ENCODE peak calls at places on chromosomes 5 and 9, in seven cellular contexts. A is uterus, X is astrocyte of the spinal cord, F is breast epithelium, N is neural crest cell, W is WTC11, V is A549. D is an unnamed sample.

GRCh38 chr9:21817176-21817575 is 14.7 kb downstream of the MTAP start:
- DNase-seq in A (no peak), X (no peak), F (no peak), N (no peak), W (no peak), V (no peak), D (no peak)

GRCh38 chr5:143133721-143134120 is 269.8 kb downstream of the NR3C1 start:
- DNase-seq in A (no peak), X (no peak), F (no peak), N (no peak), W (no peak), V (no peak), D (no peak)

GRCh38 chr9:35698231-35698630 is 8.5 kb upstream of the TPM2 start:
- DNase-seq in A (no peak), X (no peak), F (no peak), N (no peak), W (no peak), V (no peak), D (no peak)

GRCh38 chr5:113081881-113082546 is 105.4 kb downstream of the DCP2 start:
- DNase-seq in A (no peak), X (peak), F (no peak), N (no peak), W (no peak), V (no peak), D (no peak)

GRCh38 chr5:124867064-124867707 is 120.7 kb upstream of the ZNF608 start:
- DNase-seq in A (no peak), X (peak), F (no peak), N (peak), W (no peak), V (no peak), D (no peak)

GRCh38 chr9:129834489-129835127 is 467 bp downstream of the C9orf78 start:
- DNase-seq in A (no peak), X (peak), F (no peak), N (no peak), W (no peak), V (peak), D (peak)

GRCh38 chr5:38426493-38426892 is 130.0 kb downstream of the LIFR start:
- DNase-seq in A (no peak), X (no peak), F (no peak), N (no peak), W (no peak), V (no peak), D (no peak)

GRCh38 chr5:133811168-133811567 is 157.3 kb downstream of the C5orf15 start:
- DNase-seq in A (no peak), X (no peak), F (no peak), N (no peak), W (no peak), V (no peak), D (no peak)

DNA sequence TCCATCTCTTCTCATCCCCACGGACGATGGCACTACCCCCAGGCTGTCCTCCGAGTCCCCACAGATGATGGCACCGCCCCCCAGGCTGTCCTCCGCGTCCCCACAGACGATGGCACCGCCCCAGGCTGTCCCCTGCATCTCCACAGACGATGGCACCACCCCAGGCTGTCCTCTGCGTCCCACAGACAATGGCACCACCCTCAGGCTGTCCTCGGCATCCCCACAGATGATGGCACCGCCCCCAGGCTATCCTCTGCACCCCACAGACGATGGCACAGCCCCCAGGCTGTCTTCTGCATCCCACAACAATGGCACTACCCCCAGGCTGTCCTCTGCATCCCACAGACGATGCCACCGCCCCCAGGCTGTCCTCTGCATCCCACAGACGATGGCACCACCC is 57.4 kb upstream of the PTCH1 start:
- DNase-seq in A (no peak), X (no peak), F (no peak), N (no peak), W (no peak), V (no peak), D (no peak)
- TF ChIP-seq CTCF in A (no peak), X (no peak), F (no peak), N (no peak), W (no peak), V (peak), D (no peak)

DNA sequence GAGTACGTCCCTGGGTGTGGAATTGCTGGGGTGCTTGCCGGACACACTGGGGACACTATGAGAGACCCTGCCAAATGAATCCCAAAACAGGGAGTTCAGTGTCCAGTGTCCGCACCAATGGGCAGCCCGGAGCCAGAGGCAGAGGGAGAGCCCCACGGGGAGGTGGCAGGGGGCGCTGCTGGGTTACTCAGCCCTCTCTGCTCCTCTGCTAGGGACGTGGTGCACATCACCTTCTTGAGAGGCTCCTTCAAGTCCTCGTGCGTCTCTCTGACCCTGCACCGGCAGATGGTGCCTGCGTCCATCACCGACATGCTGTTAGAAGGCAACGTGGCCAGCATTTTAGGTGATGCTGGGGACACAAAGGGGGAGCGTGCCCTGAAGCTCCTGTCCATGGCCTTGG is 20.8 kb downstream of the STKLD1 start:
- DNase-seq in A (no peak), X (peak), F (no peak), N (peak), W (peak), V (peak), D (no peak)
- TF ChIP-seq CTCF in A (no peak), X (peak), F (no peak), N (peak), W (peak), V (peak), D (no peak)

GRCh38 chr5:51486158-51486557 is 102.9 kb downstream of the ISL1 start:
- DNase-seq in A (no peak), X (no peak), F (no peak), N (no peak), W (no peak), V (no peak), D (no peak)
- TF ChIP-seq CTCF in A (no peak), X (no peak), F (no peak), N (no peak), W (no peak), V (no peak), D (no peak)

DNA sequence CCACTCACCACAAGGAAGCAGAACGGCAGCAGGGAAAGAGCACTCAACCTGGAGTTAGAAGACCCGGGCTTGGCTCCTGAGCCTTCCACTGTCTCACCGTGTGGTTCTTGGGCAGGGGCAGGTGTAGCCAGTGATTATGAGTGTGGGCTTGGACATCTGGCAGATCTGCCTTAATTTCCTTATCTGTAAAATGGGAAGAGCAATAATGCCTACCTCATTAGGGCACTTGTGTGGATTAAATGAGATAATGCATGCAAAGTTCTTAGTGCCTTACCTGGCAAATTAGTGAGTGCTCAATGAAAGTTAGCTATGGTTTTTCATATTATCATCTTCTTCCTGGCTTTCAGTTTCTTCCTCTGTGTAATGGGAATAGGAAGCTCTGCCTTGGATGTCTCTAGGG is 28.1 kb upstream of the COL15A1 start:
- DNase-seq in A (no peak), X (no peak), F (no peak), N (no peak), W (no peak), V (no peak), D (no peak)
- TF ChIP-seq CTCF in A (no peak), X (no peak), F (no peak), N (no peak), W (no peak), V (no peak), D (no peak)

D was measured in Calu3.